ENCODE peak calls at places on chromosomes 1 and 21, in six cellular contexts. U is mesenchymal stem cell, Z is IMR-90, F is neuronal stem cell, E is trophoblast cell, S is H1. A is an unnamed sample.

GRCh38 chr1:78649628-78650027 is at the start of gene IFI44:
- DNase-seq in U (peak; percentile 65), Z (peak; percentile 77), F (no peak), E (no peak), S (no peak), A (no peak)

GRCh38 chr1:107198581-107198980 is 57.7 kb downstream of the NTNG1 start:
- DNase-seq in U (no peak), Z (no peak), F (no peak), E (no peak), S (no peak), A (no peak)

GRCh38 chr1:31397360-31398095 is 15.5 kb upstream of the SERINC2 start:
- DNase-seq in U (no peak), Z (peak; percentile 38), F (no peak), E (no peak), S (no peak), A (no peak)

GRCh38 chr1:178361847-178362246 is 134.9 kb downstream of the CLEC20A start:
- DNase-seq in U (no peak), Z (no peak), F (no peak), E (no peak), S (no peak), A (no peak)

GRCh38 chr1:185412385-185413074 is 95.5 kb upstream of the IVNS1ABP start:
- DNase-seq in U (no peak), Z (no peak), F (no peak), E (no peak), S (no peak), A (no peak)

GRCh38 chr1:61588736-61589381 is 136.1 kb downstream of the TM2D1 start:
- DNase-seq in U (peak; percentile 58), Z (peak; percentile 36), F (peak; percentile 50), E (no peak), S (peak; percentile 43), A (peak; percentile 90)

GRCh38 chr1:11858968-11859871 is 475 bp upstream of the NPPB start:
- DNase-seq in U (peak; percentile 62), Z (peak; percentile 49), F (peak; percentile 80), E (peak; percentile 87), S (no peak), A (peak; percentile 98)

GRCh38 chr1:185528084-185528656 is 206.0 kb upstream of the HMCN1 start:
- DNase-seq in U (no peak), Z (no peak), F (no peak), E (no peak), S (no peak), A (no peak)

GRCh38 chr1:198788561-198789064 is 149.8 kb downstream of the PTPRC start:
- DNase-seq in U (peak; percentile 93), Z (no peak), F (peak; percentile 55), E (peak; percentile 29), S (no peak), A (peak; percentile 89)

GRCh38 chr1:222547260-222547614 is 667 bp downstream of the HHIPL2 start:
- DNase-seq in U (no peak), Z (no peak), F (no peak), E (no peak), S (no peak), A (no peak)

GRCh38 chr1:198320748-198321147 is 163.9 kb downstream of the NEK7 start:
- DNase-seq in U (no peak), Z (no peak), F (no peak), E (no peak), S (no peak), A (no peak)

GRCh38 chr1:38370716-38371504 is 324.3 kb upstream of the POU3F1 start:
- DNase-seq in U (no peak), Z (no peak), F (no peak), E (no peak), S (no peak), A (no peak)

GRCh38 chr1:34918609-34919561 is 10.6 kb downstream of the DLGAP3 start:
- DNase-seq in U (no peak), Z (no peak), F (no peak), E (no peak), S (peak; percentile 29), A (peak; percentile 65)

GRCh38 chr1:30761312-30762151 is 4.0 kb upstream of the LAPTM5 start:
- DNase-seq in U (peak; percentile 10), Z (no peak), F (no peak), E (no peak), S (no peak), A (peak; percentile 44)

GRCh38 chr21:42685036-42685435 is 31.6 kb downstream of the PDE9A start:
- DNase-seq in U (no peak), Z (no peak), F (no peak), E (no peak), S (no peak), A (no peak)

GRCh38 chr21:37060296-37060695 is 12.6 kb downstream of the PIGP start:
- DNase-seq in U (peak; percentile 99), Z (peak; percentile 98), F (no peak), E (peak; percentile 42), S (peak; percentile 43), A (peak; percentile 92)

GRCh38 chr1:208731976-208732821 is 488.0 kb upstream of the PLXNA2 start:
- DNase-seq in U (no peak), Z (no peak), F (no peak), E (no peak), S (no peak), A (peak; percentile 91)

GRCh38 chr21:25881524-25882376 is 147.0 kb downstream of the GABPA start:
- DNase-seq in U (peak; percentile 66), Z (peak; percentile 61), F (peak; percentile 45), E (peak; percentile 50), S (no peak), A (peak; percentile 69)

GRCh38 chr1:206538086-206538781 is 30.9 kb downstream of the RASSF5 start:
- DNase-seq in U (no peak), Z (no peak), F (no peak), E (no peak), S (no peak), A (no peak)

GRCh38 chr1:238152119-238152518 is 261.4 kb upstream of the ZP4 start:
- DNase-seq in U (no peak), Z (no peak), F (no peak), E (no peak), S (no peak), A (no peak)

GRCh38 chr1:18394563-18395156 is 86.1 kb upstream of the KLHDC7A start:
- DNase-seq in U (no peak), Z (no peak), F (no peak), E (no peak), S (no peak), A (no peak)

GRCh38 chr1:105736349-105736748 is 1320.1 kb upstream of the PRMT6 start:
- DNase-seq in U (no peak), Z (no peak), F (no peak), E (no peak), S (no peak), A (no peak)

GRCh38 chr1:97254731-97255463 is 533.3 kb downstream of the PTBP2 start:
- DNase-seq in U (no peak), Z (no peak), F (no peak), E (no peak), S (no peak), A (no peak)

GRCh38 chr21:14116080-14116481 is 94.7 kb downstream of the LIPI start:
- DNase-seq in U (no peak), Z (no peak), F (no peak), E (no peak), S (no peak), A (no peak)

GRCh38 chr1:211487082-211487481 is 4.9 kb downstream of the RD3 start:
- DNase-seq in U (no peak), Z (no peak), F (no peak), E (no peak), S (no peak), A (no peak)

GRCh38 chr1:98659879-98660278 is 1.6 kb upstream of the SNX7 start:
- DNase-seq in U (no peak), Z (no peak), F (no peak), E (no peak), S (no peak), A (no peak)

GRCh38 chr1:212368073-212368484 is 46.6 kb downstream of the PACC1 start:
- DNase-seq in U (peak; percentile 78), Z (peak; percentile 81), F (peak; percentile 27), E (peak; percentile 84), S (peak; percentile 21), A (peak; percentile 95)

GRCh38 chr1:111471012-111471411 is 2.8 kb upstream of the C1orf162 start:
- DNase-seq in U (no peak), Z (no peak), F (no peak), E (no peak), S (no peak), A (no peak)

GRCh38 chr1:89995595-89996397 is 886 bp downstream of the ZNF326 start:
- DNase-seq in U (peak; percentile 65), Z (no peak), F (no peak), E (peak; percentile 4), S (no peak), A (peak; percentile 70)

GRCh38 chr1:84505167-84506001 is 802 bp upstream of the SPATA1 start:
- DNase-seq in U (no peak), Z (peak; percentile 42), F (no peak), E (peak; percentile 8), S (no peak), A (peak; percentile 59)

GRCh38 chr21:37869661-37870060 is 46.6 kb downstream of the KCNJ6 start:
- DNase-seq in U (no peak), Z (no peak), F (no peak), E (no peak), S (no peak), A (no peak)

GRCh38 chr21:14952916-14953315 is 111.9 kb downstream of the NRIP1 start:
- DNase-seq in U (no peak), Z (no peak), F (no peak), E (no peak), S (no peak), A (peak; percentile 4)

GRCh38 chr1:201602413-201603265 is 63.7 kb downstream of the NAV1 start:
- DNase-seq in U (peak; percentile 99), Z (peak; percentile 96), F (no peak), E (no peak), S (no peak), A (no peak)

GRCh38 chr21:16081304-16081703 is 351.5 kb downstream of the USP25 start:
- DNase-seq in U (no peak), Z (no peak), F (no peak), E (no peak), S (no peak), A (no peak)
- H2BK5ac ChIP-seq in U (no peak overlapping the region), Z (no peak overlapping the region), F (no peak overlapping the region), E (no peak overlapping the region), S (no peak overlapping the region), A (no peak overlapping the region)

DNA sequence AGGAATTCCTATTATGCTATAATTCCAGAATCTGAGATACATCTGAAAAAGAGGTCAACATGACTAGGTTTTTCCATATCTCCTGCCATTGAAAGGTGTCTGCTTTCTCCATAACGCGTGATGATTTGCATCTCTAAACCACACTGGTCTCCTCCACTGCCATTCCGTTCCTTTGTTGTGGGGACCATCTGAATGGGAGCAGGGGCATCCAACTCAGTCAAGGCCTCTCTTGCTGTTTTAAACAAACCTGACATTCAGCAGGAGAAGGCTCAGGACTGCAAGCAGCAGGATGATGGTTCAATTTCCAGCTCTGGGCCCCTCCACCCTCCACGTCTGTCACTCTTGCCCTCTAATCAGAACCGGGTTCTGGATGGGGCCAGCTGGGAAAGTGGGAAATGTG is 45.1 kb downstream of the PLPP3 start:
- DNase-seq in U (no peak), Z (no peak), F (no peak), E (no peak), S (no peak), A (no peak)
- H2AK5ac ChIP-seq in U (no peak overlapping the region), Z (no peak overlapping the region), F (no peak overlapping the region), E (no peak overlapping the region), S (peak overlapping the region; percentile 96), A (peak overlapping the region; percentile 9)

GRCh38 chr1:226187380-226187779 is 839 bp upstream of the ACBD3 start:
- DNase-seq in U (no peak), Z (no peak), F (no peak), E (no peak), S (no peak), A (no peak)
- H3K4me3 ChIP-seq in U (peak overlapping the region; percentile 96), Z (no peak overlapping the region), F (no peak overlapping the region), E (no peak overlapping the region), S (peak overlapping the region; percentile 65), A (no peak overlapping the region)

GRCh38 chr1:40257688-40258444 is at the start of gene ZMPSTE24:
- DNase-seq in U (peak; percentile 99), Z (peak; percentile 98), F (peak; percentile 97), E (peak; percentile 94), S (peak; percentile 88), A (peak; percentile 99)
- H2BK5ac ChIP-seq in U (peak within 1 kb of the TSS; percentile 90), Z (peak within 1 kb of the TSS; percentile 77), F (no peak within 1 kb of the TSS), E (peak within 1 kb of the TSS; percentile 60), S (peak within 1 kb of the TSS; percentile 91), A (peak within 1 kb of the TSS; percentile 74)

A was measured in mesendoderm.